ENCODE peak calls at places on chromosome 14, in four cellular contexts. L is neural progenitor cell, I is fibroblast of pulmonary artery, S is GM12865. W is an unnamed sample.
A peak's percentile ranks its signal among the peaks of the same experiment; 100 is the strongest.

GRCh38 chr14:50521912-50522341 is 10.4 kb downstream of the MAP4K5 start:
- DNase-seq in I (no peak), S (peak; percentile 69), L (no peak), W (no peak)

GRCh38 chr14:103892247-103892646 is 36.0 kb upstream of the TDRD9 start:
- DNase-seq in I (no peak), S (no peak), L (no peak), W (no peak)

GRCh38 chr14:93319958-93320357 is 12.9 kb downstream of the BTBD7 start:
- DNase-seq in L (no peak), S (peak; percentile 18), I (no peak), W (no peak)

GRCh38 chr14:104404922-104405321 is 174.6 kb upstream of the C14orf180 start:
- DNase-seq in L (no peak), S (no peak), I (no peak), W (no peak)

GRCh38 chr14:97490521-97491070 is 693.4 kb downstream of the VRK1 start:
- DNase-seq in I (no peak), S (peak; percentile 35), L (no peak), W (no peak)

GRCh38 chr14:49546766-49547165 is 39.4 kb downstream of the RPS29 start:
- DNase-seq in I (no peak), S (no peak), L (peak; percentile 2), W (no peak)

GRCh38 chr14:100221419-100222218 is 17.3 kb upstream of the YY1 start:
- DNase-seq in S (peak; percentile 86), I (peak; percentile 49), L (peak; percentile 91), W (peak; percentile 25)

GRCh38 chr14:92040431-92041040 is 677 bp upstream of the TRIP11 start:
- DNase-seq in I (peak; percentile 25), L (no peak), S (peak; percentile 52), W (peak; percentile 8)

GRCh38 chr14:91872517-91873470 is 5.5 kb upstream of the TC2N start:
- DNase-seq in L (no peak), I (peak; percentile 95), S (peak; percentile 32), W (no peak)

GRCh38 chr14:100334904-100335303 is 11.8 kb downstream of the SLC25A47 start:
- DNase-seq in I (no peak), L (no peak), S (no peak), W (no peak)

GRCh38 chr14:90697577-90698206 is 118.5 kb downstream of the TTC7B start:
- DNase-seq in I (peak; percentile 83), S (peak; percentile 77), L (peak; percentile 89), W (peak; percentile 69)

GRCh38 chr14:92503756-92504491 is 9.7 kb upstream of the RIN3 start:
- DNase-seq in L (no peak), S (no peak), I (peak; percentile 57), W (peak; percentile 90)

GRCh38 chr14:50475460-50475859 is 56.9 kb downstream of the MAP4K5 start:
- DNase-seq in S (no peak), L (no peak), I (no peak), W (peak; percentile 26)

GRCh38 chr14:103755060-103755459 is 39.5 kb downstream of the ZFYVE21 start:
- DNase-seq in L (no peak), S (no peak), I (no peak), W (no peak)

GRCh38 chr14:102654298-102654697 is 61.8 kb downstream of the RCOR1 start:
- DNase-seq in L (no peak), S (no peak), I (no peak), W (no peak)

GRCh38 chr14:100988011-100988410 is 84.5 kb upstream of the RTL1 start:
- DNase-seq in S (no peak), L (no peak), I (no peak), W (no peak)

GRCh38 chr14:60222820-60223219 is 26.2 kb upstream of the PPM1A start:
- DNase-seq in L (no peak), S (no peak), I (no peak), W (no peak)

GRCh38 chr14:100072783-100073346 is 7.6 kb downstream of the EVL start:
- DNase-seq in L (no peak), I (no peak), S (peak; percentile 77), W (no peak)

GRCh38 chr14:38339704-38340103 is 83.8 kb upstream of the CLEC14A start:
- DNase-seq in S (no peak), L (no peak), I (peak; percentile 68), W (peak; percentile 82)

GRCh38 chr14:33737446-33737845 is 213.4 kb downstream of the EGLN3 start:
- DNase-seq in L (no peak), I (peak; percentile 38), S (no peak), W (peak; percentile 92)

GRCh38 chr14:62301911-62302310 is 539.7 kb downstream of the SNAPC1 start:
- DNase-seq in I (peak; percentile 35), L (no peak), S (no peak), W (no peak)

GRCh38 chr14:45633220-45633984 is 380.4 kb upstream of the MIS18BP1 start:
- DNase-seq in L (no peak), S (no peak), I (no peak), W (no peak)

GRCh38 chr14:49640540-49641417 is 5.7 kb upstream of the DNAAF2 start:
- DNase-seq in I (no peak), L (no peak), S (no peak), W (no peak)

GRCh38 chr14:92677087-92677668 is 71.2 kb downstream of the LGMN start:
- DNase-seq in L (no peak), I (no peak), S (peak; percentile 97), W (no peak)

GRCh38 chr14:103910984-103911383 is 17.3 kb upstream of the TDRD9 start:
- DNase-seq in L (no peak), S (no peak), I (no peak), W (no peak)

GRCh38 chr14:104142136-104143041 is 4.0 kb downstream of the KIF26A start:
- DNase-seq in L (no peak), S (no peak), I (no peak), W (no peak)

GRCh38 chr14:22536853-22537338 is 52.1 kb downstream of the DAD1 start:
- DNase-seq in S (peak; percentile 96), L (no peak), I (peak; percentile 95), W (peak; percentile 93)

GRCh38 chr14:94707494-94707893 is 62.4 kb downstream of the GSC start:
- DNase-seq in L (peak; percentile 65), S (no peak), I (no peak), W (no peak)

GRCh38 chr14:74474376-74474775 is 18.7 kb downstream of the NPC2 start:
- DNase-seq in I (no peak), L (no peak), S (no peak), W (no peak)

GRCh38 chr14:94541234-94541975 is 19.8 kb upstream of the SERPINA4 start:
- DNase-seq in I (peak; percentile 17), L (no peak), S (no peak), W (no peak)

GRCh38 chr14:28608438-28608837 is 158.1 kb upstream of the FOXG1 start:
- DNase-seq in S (no peak), L (no peak), I (peak; percentile 71), W (no peak)

DNA sequence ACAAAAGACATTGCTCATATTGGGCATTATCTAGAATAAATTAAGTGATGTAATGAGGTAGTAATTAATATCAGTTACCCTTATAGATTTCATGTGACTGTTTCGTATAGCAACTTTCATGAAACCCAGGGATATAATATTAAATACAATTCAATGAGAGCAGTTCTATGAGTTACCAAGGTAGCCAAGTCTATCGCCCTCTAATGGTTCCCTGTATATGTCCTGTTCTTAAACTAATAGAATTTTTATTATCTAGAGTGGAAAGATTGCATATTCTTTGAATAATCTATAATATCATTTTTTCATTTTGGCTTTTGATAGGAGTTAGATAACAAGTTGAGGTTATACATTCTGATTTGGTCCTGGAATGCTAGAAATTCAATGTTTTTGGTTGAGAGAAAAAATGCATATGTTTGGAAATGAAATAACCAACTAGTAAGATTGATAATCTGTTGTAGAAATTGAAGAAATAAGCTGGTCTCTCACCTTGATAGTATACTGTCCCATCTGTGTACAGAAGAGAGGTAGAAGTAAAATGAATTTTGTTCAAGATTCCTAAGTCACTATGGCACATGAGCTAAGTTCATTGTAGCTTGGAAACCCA is 59.7 kb downstream of the SCFD1 start:
- DNase-seq in S (no peak), I (peak; percentile 29), L (no peak), W (no peak)
- TF ChIP-seq CTCF in S (peak; percentile 12), I (peak; percentile 54), L (peak; percentile 57), W (peak; percentile 76)

GRCh38 chr14:36647827-36648753 is 13.6 kb upstream of the PAX9 start:
- DNase-seq in I (peak; percentile 14), L (peak; percentile 89), S (no peak), W (no peak)
- TF ChIP-seq CTCF in I (no peak), L (peak; percentile 75), S (no peak), W (peak; percentile 76)

DNA sequence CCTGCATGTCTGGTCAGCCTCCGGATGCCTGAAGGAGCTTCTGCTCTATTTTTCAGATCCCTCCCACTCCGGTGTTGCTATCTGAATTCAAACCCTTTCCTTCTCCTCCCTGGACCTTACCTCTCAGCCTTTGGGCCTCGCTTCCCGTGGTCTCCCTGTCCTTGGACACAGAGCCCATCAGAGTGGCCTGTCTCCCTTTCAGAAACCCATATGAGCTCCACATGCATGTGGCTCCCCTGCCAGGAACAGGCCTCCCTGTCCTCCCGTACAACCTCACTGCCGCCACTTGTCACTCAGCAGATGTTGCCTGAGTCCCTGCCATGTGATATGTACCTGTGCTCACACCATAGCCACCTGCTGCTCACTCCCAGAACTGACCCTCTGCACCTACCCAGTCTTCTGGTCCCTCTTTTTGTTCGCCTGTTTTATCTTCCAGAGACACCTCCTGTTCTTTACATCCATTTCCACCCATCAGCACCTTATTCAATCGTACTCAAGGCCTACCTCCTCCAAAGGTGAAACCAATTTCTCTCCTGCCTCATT is 182.5 kb downstream of the ZFP36L1 start:
- DNase-seq in L (no peak), I (no peak), S (no peak), W (no peak)
- TF ChIP-seq CTCF in L (no peak), I (no peak), S (no peak), W (no peak)

GRCh38 chr14:54329082-54329695 is 67.6 kb upstream of the CDKN3 start:
- DNase-seq in L (peak; percentile 93), S (peak; percentile 65), I (peak; percentile 81), W (peak; percentile 53)
- TF ChIP-seq CTCF in L (peak; percentile 80), S (peak; percentile 76), I (peak; percentile 93), W (peak; percentile 86)

DNA sequence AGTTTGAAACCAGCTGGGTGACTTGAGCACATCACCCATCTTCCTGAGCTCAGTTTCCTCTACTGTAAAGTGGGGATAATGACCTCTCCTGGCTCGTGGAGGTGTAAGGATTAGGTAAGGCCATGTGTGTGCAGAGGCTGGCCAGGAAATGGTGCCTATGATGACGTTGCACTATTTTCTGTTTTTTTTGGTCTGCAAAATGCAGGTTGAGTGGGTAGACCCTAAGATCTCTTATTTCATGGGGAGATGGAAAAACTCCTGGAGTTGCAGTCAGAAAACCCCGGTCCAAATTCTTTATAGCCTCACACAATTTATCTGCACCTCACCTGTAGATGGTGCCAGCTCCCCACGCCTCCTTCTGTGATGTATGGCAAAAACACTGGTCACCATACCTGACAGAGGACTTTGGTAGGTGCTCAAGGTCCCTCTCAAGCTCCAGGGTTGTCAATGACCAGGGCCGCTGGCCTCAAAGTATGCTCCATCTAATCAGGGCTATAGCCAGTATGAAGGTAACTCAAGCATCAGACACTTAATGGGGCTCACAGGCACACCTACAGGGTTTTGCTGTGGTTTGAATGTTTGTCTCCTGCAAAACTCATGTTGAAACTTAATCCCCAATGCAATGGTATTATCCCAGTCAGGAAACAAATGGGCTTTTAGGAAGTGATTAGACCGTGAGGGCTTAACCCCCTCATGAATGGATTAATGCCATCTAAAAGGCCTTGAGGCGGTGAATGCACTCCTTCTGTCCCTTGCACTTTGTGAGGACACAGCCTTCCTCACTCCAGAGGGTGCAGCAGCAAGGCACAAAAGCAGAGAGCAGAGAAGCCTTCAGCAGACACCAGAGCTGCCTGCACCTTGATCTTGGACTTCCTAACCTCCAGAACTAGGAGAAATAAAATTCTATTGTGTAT is 17.6 kb downstream of the C14orf132 start:
- DNase-seq in I (no peak), S (no peak), L (peak; percentile 77), W (no peak)
- TF ChIP-seq CTCF in I (no peak), S (peak; percentile 31), L (no peak), W (peak; percentile 36)